ENCODE peak calls at places on chromosomes 3 and 15, in six cellular contexts. O, B, Q, Z, W and F are unnamed samples.

GRCh38 chr15:36008719-36009118 is 462.8 kb upstream of the DPH6 start:
- DNase-seq in O (no peak), B (no peak), Q (no peak), Z (no peak), W (no peak), F (no peak)

GRCh38 chr3:72661115-72661457 is 187.2 kb downstream of the SHQ1 start:
- DNase-seq in O (peak), B (no peak), Q (no peak), Z (peak), W (no peak), F (peak)

GRCh38 chr3:55285156-55285555 is 201.9 kb downstream of the WNT5A start:
- DNase-seq in O (no peak), B (no peak), Q (no peak), Z (no peak), W (no peak), F (peak)

GRCh38 chr3:42214565-42215283 is 51.3 kb downstream of the CCK start:
- DNase-seq in O (no peak), B (no peak), Q (no peak), Z (no peak), W (no peak), F (peak)

GRCh38 chr3:69993747-69994146 is 5.8 kb upstream of the SAMMSON start:
- DNase-seq in O (no peak), B (no peak), Q (no peak), Z (no peak), W (peak), F (no peak)

GRCh38 chr3:126620743-126621142 is 34.2 kb downstream of the TXNRD3 start:
- DNase-seq in O (no peak), B (no peak), Q (no peak), Z (no peak), W (no peak), F (no peak)

GRCh38 chr3:66304293-66304692 is 83.5 kb downstream of the SLC25A26 start:
- DNase-seq in O (no peak), B (no peak), Q (no peak), Z (no peak), W (no peak), F (no peak)

GRCh38 chr3:190225186-190225692 is 97.0 kb downstream of the CLDN1 start:
- DNase-seq in O (no peak), B (no peak), Q (peak), Z (peak), W (no peak), F (peak)

GRCh38 chr15:32683906-32684584 is 33.8 kb upstream of the GREM1 start:
- DNase-seq in O (no peak), B (no peak), Q (no peak), Z (no peak), W (no peak), F (peak)

GRCh38 chr15:89383635-89384604 is 49.3 kb upstream of the POLG start:
- DNase-seq in O (no peak), B (no peak), Q (no peak), Z (peak), W (peak), F (peak)

GRCh38 chr15:80584561-80584964 is 110.5 kb upstream of the ABHD17C start:
- DNase-seq in O (no peak), B (no peak), Q (peak), Z (no peak), W (no peak), F (no peak)

GRCh38 chr15:90201150-90201943 is at the start of gene SEMA4B:
- DNase-seq in O (peak), B (no peak), Q (peak), Z (peak), W (peak), F (peak)

GRCh38 chr3:46705751-46706572 is 4.8 kb downstream of the TMIE start:
- DNase-seq in O (no peak), B (no peak), Q (no peak), Z (no peak), W (no peak), F (peak)

GRCh38 chr15:77749236-77749997 is 116.7 kb upstream of the LINGO1 start:
- DNase-seq in O (no peak), B (no peak), Q (no peak), Z (no peak), W (no peak), F (no peak)

GRCh38 chr3:48367201-48367600 is 4.8 kb upstream of the FBXW12 start:
- DNase-seq in O (no peak), B (no peak), Q (no peak), Z (peak), W (peak), F (no peak)

GRCh38 chr15:80246425-80246894 is 5.6 kb downstream of the CTXND1 start:
- DNase-seq in O (no peak), B (no peak), Q (peak), Z (no peak), W (no peak), F (peak)

GRCh38 chr15:67142142-67143092 is 77.0 kb downstream of the SMAD3 start:
- DNase-seq in O (no peak), B (no peak), Q (no peak), Z (peak), W (no peak), F (peak)

GRCh38 chr3:143697975-143698374 is 150.3 kb downstream of the SLC9A9 start:
- DNase-seq in O (no peak), B (no peak), Q (no peak), Z (no peak), W (peak), F (no peak)

GRCh38 chr3:141360888-141361598 is 7.3 kb upstream of the ZBTB38 start:
- DNase-seq in O (peak), B (no peak), Q (peak), Z (peak), W (peak), F (peak)

GRCh38 chr3:40875581-40875980 is 323.7 kb upstream of the CTNNB1 start:
- DNase-seq in O (no peak), B (no peak), Q (no peak), Z (no peak), W (no peak), F (no peak)

GRCh38 chr3:72520205-72520604 is 328.0 kb downstream of the SHQ1 start:
- DNase-seq in O (no peak), B (no peak), Q (no peak), Z (no peak), W (no peak), F (no peak)

GRCh38 chr15:52163321-52164190 is 27.6 kb downstream of the GNB5 start:
- DNase-seq in O (no peak), B (no peak), Q (no peak), Z (peak), W (peak), F (no peak)

GRCh38 chr15:71752604-71753289 is 57.6 kb upstream of the NR2E3 start:
- DNase-seq in O (peak), B (no peak), Q (peak), Z (peak), W (peak), F (peak)

GRCh38 chr3:115834068-115834467 is 210.8 kb downstream of the GAP43 start:
- DNase-seq in O (no peak), B (no peak), Q (no peak), Z (no peak), W (no peak), F (peak)

GRCh38 chr3:15796771-15797599 is 794 bp downstream of the ANKRD28 start:
- DNase-seq in O (peak), B (no peak), Q (peak), Z (peak), W (peak), F (peak)

GRCh38 chr3:67863869-67864268 is 209.5 kb upstream of the SUCLG2 start:
- DNase-seq in O (peak), B (no peak), Q (peak), Z (peak), W (peak), F (peak)

GRCh38 chr3:33089515-33089914 is 7.4 kb downstream of the GLB1 start:
- DNase-seq in O (no peak), B (peak), Q (no peak), Z (no peak), W (no peak), F (no peak)

GRCh38 chr3:33096103-33096868 is 660 bp downstream of the GLB1 start:
- DNase-seq in O (peak), B (no peak), Q (peak), Z (peak), W (peak), F (peak)

GRCh38 chr3:33092496-33093254 is 4.3 kb downstream of the GLB1 start:
- DNase-seq in O (no peak), B (no peak), Q (no peak), Z (no peak), W (no peak), F (no peak)

GRCh38 chr3:33093847-33094246 is 3.1 kb downstream of the GLB1 start:
- DNase-seq in O (no peak), B (no peak), Q (no peak), Z (no peak), W (peak), F (no peak)

DNA sequence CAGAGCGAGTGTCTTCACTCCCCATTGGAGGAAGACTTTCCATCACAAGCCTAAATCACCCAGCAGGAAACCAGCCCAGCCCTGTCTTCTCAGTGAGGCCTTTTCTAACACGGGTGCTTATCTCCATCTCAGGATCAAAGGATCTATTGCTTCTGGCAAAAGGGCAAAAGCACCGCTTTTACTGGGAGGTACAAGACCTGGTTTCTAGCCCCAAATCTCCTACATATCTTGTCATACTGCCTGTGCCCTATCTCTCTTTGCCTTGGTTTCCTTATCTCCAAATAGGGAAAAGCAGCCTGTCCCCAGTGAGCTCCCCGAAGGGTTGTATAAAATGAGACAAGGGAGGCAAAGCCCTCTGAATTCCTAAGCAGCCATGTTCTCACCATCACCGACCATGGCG is 5.2 kb downstream of the GLB1 start:
- DNase-seq in O (no peak), B (no peak), Q (no peak), Z (no peak), W (peak), F (no peak)
- TF ChIP-seq SMC3 in O (no peak), B (no peak), Q (no peak), Z (no peak), W (no peak), F (no peak)

GRCh38 chr3:37961622-37962455 is 28.7 kb upstream of the VILL start:
- DNase-seq in O (no peak), B (no peak), Q (no peak), Z (no peak), W (no peak), F (no peak)
- TF ChIP-seq SMC3 in O (no peak), B (no peak), Q (no peak), Z (no peak), W (no peak), F (no peak)

DNA sequence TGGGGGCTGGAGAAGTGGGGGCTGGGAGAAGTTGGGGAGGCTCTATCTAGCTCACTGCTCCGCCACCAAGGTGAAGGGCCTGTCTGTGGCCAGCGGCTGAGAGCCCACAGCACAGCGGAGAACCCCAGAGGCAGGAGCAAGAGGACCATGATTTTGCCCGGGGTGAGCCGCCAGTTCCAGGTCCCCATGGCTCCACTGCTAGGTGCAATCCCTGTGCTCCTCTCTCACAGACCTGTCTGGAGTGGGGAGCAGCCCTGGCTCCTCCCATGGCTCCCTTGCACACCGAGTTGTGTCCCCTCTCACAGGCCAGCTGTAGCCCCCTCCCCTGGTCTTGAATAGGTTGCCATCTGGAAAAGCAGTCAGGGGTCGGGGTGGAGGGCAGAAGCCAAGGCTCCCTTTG is 4.6 kb upstream of the NRROS start:
- DNase-seq in O (no peak), B (no peak), Q (no peak), Z (no peak), W (no peak), F (no peak)
- TF ChIP-seq SMC3 in O (no peak), B (no peak), Q (no peak), Z (no peak), W (no peak), F (no peak)

GRCh38 chr3:440826-441225 is 244.3 kb downstream of the CHL1 start:
- DNase-seq in O (no peak), B (no peak), Q (no peak), Z (no peak), W (no peak), F (no peak)

GRCh38 chr3:435161-435560 is 238.6 kb downstream of the CHL1 start:
- DNase-seq in O (no peak), B (no peak), Q (no peak), Z (no peak), W (no peak), F (no peak)

GRCh38 chr3:430186-430585 is 233.6 kb downstream of the CHL1 start:
- DNase-seq in O (no peak), B (no peak), Q (no peak), Z (no peak), W (no peak), F (no peak)

GRCh38 chr3:435969-436492 is 239.5 kb downstream of the CHL1 start:
- DNase-seq in O (no peak), B (no peak), Q (no peak), Z (no peak), W (no peak), F (no peak)
- TF ChIP-seq SMC3 in O (no peak), B (no peak), Q (no peak), Z (no peak), W (no peak), F (no peak)

DNA sequence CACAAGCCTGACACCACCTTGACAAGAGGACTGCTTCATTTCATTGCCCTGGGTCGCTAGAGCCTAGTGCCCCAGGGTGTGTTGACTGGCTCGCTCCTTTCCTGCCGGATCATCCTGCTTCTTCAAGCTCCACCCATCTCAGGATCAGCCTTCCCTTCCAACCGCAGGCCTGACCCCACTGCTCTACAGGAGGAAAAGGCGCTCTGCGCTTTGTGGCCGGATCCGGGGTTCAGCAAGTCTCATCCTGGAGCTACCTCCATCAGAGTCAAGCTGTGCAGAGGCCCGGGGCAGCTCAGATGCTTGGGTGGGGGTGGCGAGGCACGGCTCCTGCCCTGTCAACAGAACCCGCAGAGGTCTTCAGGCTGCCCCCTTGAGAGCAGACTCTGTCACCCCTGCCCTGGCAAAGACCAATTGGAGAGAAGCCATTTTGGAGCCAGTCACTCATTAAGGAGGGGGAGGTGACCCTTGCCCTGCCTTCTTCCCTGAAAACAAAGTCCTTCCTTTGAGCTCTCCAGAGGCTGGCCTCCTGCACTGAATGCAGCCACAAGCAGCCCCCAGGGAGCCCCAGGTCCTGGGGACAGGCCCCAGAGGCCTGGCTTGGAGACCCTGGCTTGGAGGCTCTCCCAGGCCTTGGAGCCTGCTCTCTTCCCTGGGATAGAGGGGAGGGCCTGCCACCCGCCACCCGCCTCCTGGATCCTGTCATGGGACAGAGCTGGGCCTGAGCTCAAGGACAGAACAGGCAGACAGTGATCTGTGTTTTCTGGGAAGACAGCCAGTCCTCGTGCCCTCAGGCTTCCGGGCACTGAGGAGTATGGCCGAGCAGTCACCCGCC is 80.3 kb downstream of the CPN2 start:
- DNase-seq in O (no peak), B (no peak), Q (peak), Z (peak), W (no peak), F (no peak)
- TF ChIP-seq SMC3 in O (no peak), B (no peak), Q (no peak), Z (no peak), W (no peak), F (no peak)

GRCh38 chr3:186473166-186473565 is 71.0 kb downstream of the CRYGS start:
- DNase-seq in O (no peak), B (no peak), Q (no peak), Z (no peak), W (no peak), F (no peak)

GRCh38 chr3:186476044-186476468 is 68.1 kb downstream of the CRYGS start:
- DNase-seq in O (no peak), B (no peak), Q (no peak), Z (peak), W (no peak), F (peak)

GRCh38 chr3:186477876-186478275 is 66.3 kb downstream of the CRYGS start:
- DNase-seq in O (no peak), B (no peak), Q (no peak), Z (no peak), W (no peak), F (no peak)

GRCh38 chr3:186477033-186477432 is 67.1 kb downstream of the CRYGS start:
- DNase-seq in O (no peak), B (no peak), Q (no peak), Z (no peak), W (no peak), F (no peak)

GRCh38 chr3:186476541-186476940 is 67.6 kb downstream of the CRYGS start:
- DNase-seq in O (no peak), B (no peak), Q (no peak), Z (no peak), W (no peak), F (no peak)
- TF ChIP-seq SMC3 in O (no peak), B (no peak), Q (no peak), Z (no peak), W (no peak), F (no peak)